ENCODE peak calls at places on chromosomes 5 and 9, in seven cellular contexts. E, J, Y, P, O, I and S are unnamed samples.

GRCh38 chr5:177003649-177004048 is 2.9 kb downstream of the UIMC1 start:
- DNase-seq in P (no peak), J (no peak), I (no peak), Y (no peak), E (no peak), O (no peak), S (no peak)

GRCh38 chr5:1563051-1563461 is 39.3 kb upstream of the LPCAT1 start:
- DNase-seq in Y (no peak), P (no peak), J (no peak), O (no peak), E (no peak), I (no peak), S (no peak)

GRCh38 chr9:82438581-82438980 is 450.0 kb downstream of the SPATA31D1 start:
- DNase-seq in J (no peak), O (no peak), I (no peak), P (no peak), E (no peak), Y (no peak), S (no peak)

GRCh38 chr9:978117-978830 is 1.8 kb downstream of the DMRT3 start:
- DNase-seq in P (peak; percentile 21), Y (no peak), O (no peak), J (no peak), I (no peak), E (no peak), S (no peak)

GRCh38 chr9:132896906-132897305 is 18.2 kb downstream of the SPACA9 start:
- DNase-seq in J (peak; percentile 9), P (no peak), I (no peak), E (no peak), Y (no peak), O (no peak), S (no peak)

GRCh38 chr5:156473271-156473935 is 146.4 kb downstream of the SGCD start:
- DNase-seq in I (no peak), J (peak; percentile 81), P (no peak), Y (peak; percentile 75), E (peak; percentile 78), O (no peak), S (no peak)

GRCh38 chr9:75123696-75124095 is 35.4 kb downstream of the OSTF1 start:
- DNase-seq in J (no peak), P (no peak), O (no peak), E (no peak), I (no peak), Y (no peak), S (no peak)

GRCh38 chr5:132180134-132180745 is 47.4 kb downstream of the P4HA2 start:
- DNase-seq in E (peak; percentile 89), I (peak; percentile 67), O (peak; percentile 55), J (peak; percentile 87), Y (peak; percentile 64), P (peak; percentile 70), S (peak; percentile 61)

GRCh38 chr5:138438724-138439536 is at the start of gene REEP2:
- DNase-seq in I (peak; percentile 87), O (peak; percentile 65), P (peak; percentile 79), E (peak; percentile 78), J (peak; percentile 83), Y (peak; percentile 63), S (peak; percentile 25)

GRCh38 chr5:88244686-88245085 is 24.0 kb downstream of the TMEM161B start:
- DNase-seq in J (no peak), Y (no peak), P (peak; percentile 53), O (no peak), E (no peak), I (no peak), S (peak; percentile 26)

GRCh38 chr9:128115187-128116103 is 12.1 kb downstream of the PTGES2 start:
- DNase-seq in Y (no peak), P (no peak), I (peak; percentile 41), O (no peak), E (no peak), J (no peak), S (peak; percentile 72)

GRCh38 chr5:170056561-170057267 is 49.0 kb upstream of the FOXI1 start:
- DNase-seq in O (no peak), I (peak; percentile 10), E (no peak), P (peak; percentile 33), Y (no peak), J (peak; percentile 17), S (peak; percentile 62)

GRCh38 chr5:97714426-97714825 is 531.4 kb upstream of the RIOK2 start:
- DNase-seq in O (no peak), Y (no peak), E (no peak), J (no peak), I (no peak), P (no peak), S (no peak)

GRCh38 chr9:98971168-98971914 is 27.6 kb downstream of the COL15A1 start:
- DNase-seq in Y (peak; percentile 86), J (peak; percentile 87), P (peak; percentile 73), E (peak; percentile 71), O (no peak), I (peak; percentile 68), S (peak; percentile 29)

GRCh38 chr5:18772475-18772874 is 1138.2 kb downstream of the TAF11L14 start:
- DNase-seq in J (no peak), O (peak; percentile 78), E (peak; percentile 42), I (peak; percentile 60), Y (peak; percentile 12), P (peak; percentile 69), S (peak; percentile 15)

GRCh38 chr5:107948377-107948776 is 277.6 kb upstream of the EFNA5 start:
- DNase-seq in Y (no peak), I (no peak), O (no peak), E (no peak), P (no peak), J (no peak), S (no peak)

GRCh38 chr9:83130541-83130940 is 67.6 kb upstream of the RASEF start:
- DNase-seq in Y (peak; percentile 25), J (peak; percentile 6), O (no peak), I (no peak), E (no peak), P (no peak), S (no peak)

GRCh38 chr5:142839711-142840441 is 69.7 kb downstream of the ARHGAP26 start:
- DNase-seq in J (peak; percentile 79), O (no peak), Y (no peak), E (peak; percentile 44), P (no peak), I (no peak), S (no peak)

GRCh38 chr5:35877655-35878054 is 21.0 kb downstream of the IL7R start:
- DNase-seq in P (no peak), E (no peak), Y (peak; percentile 46), O (no peak), I (no peak), J (no peak), S (no peak)

GRCh38 chr5:1810581-1811101 is 9.4 kb downstream of the NDUFS6 start:
- DNase-seq in E (no peak), P (no peak), Y (no peak), J (no peak), O (no peak), I (no peak), S (no peak)

GRCh38 chr9:20593551-20593950 is 28.7 kb downstream of the MLLT3 start:
- DNase-seq in Y (peak; percentile 20), O (no peak), E (peak; percentile 87), P (no peak), I (no peak), J (peak; percentile 73), S (no peak)

GRCh38 chr5:111675540-111675939 is 81.5 kb downstream of the NREP start:
- DNase-seq in P (no peak), Y (no peak), I (no peak), O (no peak), J (no peak), E (no peak), S (no peak)

GRCh38 chr5:112684737-112685136 is 52.9 kb upstream of the APC start:
- DNase-seq in Y (peak; percentile 77), I (no peak), E (peak; percentile 60), P (no peak), O (no peak), J (peak; percentile 94), S (peak; percentile 74)

GRCh38 chr5:127014573-127014972 is 15.8 kb downstream of the MARCHF3 start:
- DNase-seq in O (no peak), I (no peak), E (no peak), P (no peak), J (no peak), Y (no peak), S (no peak)

GRCh38 chr9:72203205-72203803 is 54.1 kb downstream of the GDA start:
- DNase-seq in Y (peak; percentile 32), E (peak; percentile 41), I (peak; percentile 66), J (peak; percentile 56), P (peak; percentile 64), O (peak; percentile 54), S (no peak)

GRCh38 chr9:131276891-131277672 is 772 bp upstream of the FAM78A start:
- DNase-seq in I (no peak), P (no peak), Y (no peak), O (peak; percentile 27), E (peak; percentile 18), J (peak; percentile 32), S (peak; percentile 42)
- H3K4me3 ChIP-seq in I (peak overlapping the region; percentile 60), P (no peak overlapping the region), Y (peak overlapping the region; percentile 65), O (peak overlapping the region; percentile 66), E (peak overlapping the region; percentile 62), J (peak overlapping the region; percentile 81), S (peak overlapping the region; percentile 60)

GRCh38 chr5:154757647-154758406 is 2.6 kb downstream of the LARP1 start:
- DNase-seq in Y (peak; percentile 43), E (peak; percentile 60), O (no peak), I (no peak), P (no peak), J (peak; percentile 70), S (no peak)
- H3K9ac ChIP-seq in Y (peak overlapping the region; percentile 97), E (peak overlapping the region; percentile 99), O (peak overlapping the region; percentile 76), I (peak overlapping the region; percentile 41), P (peak overlapping the region; percentile 96), J (peak overlapping the region; percentile 94), S (peak overlapping the region; percentile 19)

GRCh38 chr5:151155777-151156731 is 1.5 kb downstream of the ANXA6 start:
- DNase-seq in I (peak; percentile 63), O (peak; percentile 54), Y (peak; percentile 71), J (peak; percentile 75), E (peak; percentile 62), P (peak; percentile 63), S (no peak)
- H3K4me3 ChIP-seq in I (peak overlapping the region; percentile 94), O (peak overlapping the region; percentile 97), Y (peak overlapping the region; percentile 56), J (peak overlapping the region; percentile 91), E (peak overlapping the region; percentile 99), P (peak overlapping the region; percentile 84), S (no peak overlapping the region)

GRCh38 chr5:159343295-159344094 is 13.2 kb upstream of the IL12B start:
- DNase-seq in E (no peak), Y (no peak), O (peak; percentile 44), J (no peak), P (peak; percentile 18), I (no peak), S (peak; percentile 86)

GRCh38 chr5:159342838-159343237 is 12.6 kb upstream of the IL12B start:
- DNase-seq in J (no peak), O (no peak), E (no peak), P (no peak), I (no peak), Y (no peak), S (peak; percentile 3)

GRCh38 chr5:159345861-159346260 is 15.6 kb upstream of the IL12B start:
- DNase-seq in Y (no peak), J (no peak), P (no peak), I (no peak), E (no peak), O (peak; percentile 34), S (no peak)

GRCh38 chr5:159341914-159342313 is 11.6 kb upstream of the IL12B start:
- DNase-seq in J (peak; percentile 93), P (no peak), O (no peak), I (no peak), E (peak; percentile 94), Y (peak; percentile 77), S (peak; percentile 66)

DNA sequence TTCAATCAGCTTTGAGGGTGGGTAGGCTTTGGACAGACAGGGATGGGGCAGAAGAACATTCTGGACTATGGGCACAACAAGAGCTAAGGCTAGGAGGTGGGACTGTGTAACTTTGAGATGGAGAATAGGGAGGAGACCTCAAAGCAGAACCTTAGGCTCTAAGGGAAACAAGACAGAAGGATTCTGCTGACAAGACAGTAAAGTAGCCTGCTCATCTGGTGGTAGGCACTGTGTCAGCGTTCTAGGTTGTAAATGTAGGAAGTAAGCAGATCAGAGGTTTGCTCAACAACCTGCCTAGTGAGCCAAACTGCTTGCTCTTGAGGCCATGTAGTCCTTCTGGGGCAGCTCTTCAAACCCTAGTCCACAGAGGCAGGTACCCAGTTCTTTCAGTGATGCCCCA is 15.0 kb upstream of the IL12B start:
- DNase-seq in I (no peak), Y (no peak), J (no peak), P (no peak), E (no peak), O (peak; percentile 90), S (no peak)
- H3K9ac ChIP-seq in I (no peak overlapping the region), Y (no peak overlapping the region), J (no peak overlapping the region), P (no peak overlapping the region), E (no peak overlapping the region), O (peak overlapping the region; percentile 64), S (no peak overlapping the region)